ENCODE peak calls at places on chromosomes 6 and 20, in seven cellular contexts. J is body of pancreas, W is OCI-LY7, O is cardiac muscle cell, X is hepatocyte, M is IMR-90, Q is brain microvascular endothelial cell. A is an unnamed sample.
A peak's percentile ranks its signal among the peaks of the same experiment; 100 is the strongest.

GRCh38 chr6:152502421-152503188 is 134.6 kb downstream of the SYNE1 start:
- DNase-seq in J (no peak), M (peak; percentile 13), O (no peak), X (no peak), Q (no peak), W (no peak), A (peak; percentile 41)

GRCh38 chr6:11637266-11637665 is 99.7 kb downstream of the TMEM170B start:
- DNase-seq in J (peak; percentile 50), O (no peak), Q (no peak), W (no peak), M (no peak), X (no peak), A (no peak)

GRCh38 chr6:89928604-89929003 is 34.3 kb downstream of the GJA10 start:
- DNase-seq in W (no peak), J (no peak), Q (no peak), X (no peak), O (no peak), M (peak; percentile 63), A (peak; percentile 38)

GRCh38 chr6:3743541-3743940 is 8.0 kb downstream of the PXDC1 start:
- DNase-seq in X (no peak), J (no peak), M (no peak), W (no peak), O (no peak), Q (no peak), A (no peak)

GRCh38 chr20:47311211-47311610 is 45.3 kb downstream of the ZMYND8 start:
- DNase-seq in W (no peak), X (no peak), Q (no peak), M (no peak), O (no peak), J (no peak), A (no peak)

GRCh38 chr20:33910529-33911327 is 83.0 kb upstream of the RALY start:
- DNase-seq in W (peak; percentile 66), O (no peak), Q (no peak), X (no peak), M (no peak), J (no peak), A (no peak)

GRCh38 chr20:25063981-25064380 is 6.0 kb upstream of the ACSS1 start:
- DNase-seq in Q (no peak), O (no peak), M (no peak), W (no peak), X (no peak), J (no peak), A (no peak)

GRCh38 chr20:1005452-1006027 is 3.4 kb upstream of the RSPO4 start:
- DNase-seq in X (peak; percentile 67), M (peak; percentile 24), J (peak; percentile 27), Q (peak; percentile 30), O (peak; percentile 76), W (peak; percentile 60), A (peak; percentile 66)

GRCh38 chr6:3621411-3621810 is 130.1 kb downstream of the PXDC1 start:
- DNase-seq in X (no peak), O (no peak), Q (no peak), J (no peak), M (no peak), W (no peak), A (no peak)

GRCh38 chr6:140050232-140050995 is 676.0 kb upstream of the CITED2 start:
- DNase-seq in X (peak; percentile 40), O (no peak), Q (peak; percentile 79), M (peak; percentile 72), J (no peak), W (no peak), A (no peak)

GRCh38 chr6:57248311-57248895 is 26.3 kb upstream of the RAB23 start:
- DNase-seq in J (no peak), W (no peak), M (no peak), X (no peak), O (no peak), Q (no peak), A (no peak)

GRCh38 chr6:6599468-6599873 is 11.0 kb downstream of the LY86 start:
- DNase-seq in W (no peak), O (no peak), X (no peak), J (no peak), M (no peak), Q (no peak), A (no peak)

GRCh38 chr6:112912351-112913101 is 565.4 kb downstream of the RFPL4B start:
- DNase-seq in Q (no peak), J (no peak), W (no peak), O (no peak), X (peak; percentile 4), M (peak; percentile 41), A (no peak)

GRCh38 chr6:43269273-43270007 is 26.2 kb downstream of the TTBK1 start:
- DNase-seq in O (no peak), J (peak; percentile 43), X (peak; percentile 68), M (no peak), W (peak; percentile 45), Q (no peak), A (no peak)

GRCh38 chr6:33621396-33622388 is 570 bp downstream of the ITPR3 start:
- DNase-seq in M (no peak), Q (no peak), J (peak; percentile 59), X (peak; percentile 60), O (no peak), W (peak; percentile 74), A (peak; percentile 33)

GRCh38 chr20:33209789-33210188 is 7.4 kb upstream of the BPIFA3 start:
- DNase-seq in M (peak; percentile 52), X (peak; percentile 94), J (peak; percentile 75), W (peak; percentile 29), O (peak; percentile 93), Q (peak; percentile 11), A (peak; percentile 41)

GRCh38 chr20:60065741-60066437 is 107.7 kb downstream of the CDH26 start:
- DNase-seq in O (no peak), Q (no peak), M (no peak), X (no peak), J (no peak), W (no peak), A (no peak)

DNA sequence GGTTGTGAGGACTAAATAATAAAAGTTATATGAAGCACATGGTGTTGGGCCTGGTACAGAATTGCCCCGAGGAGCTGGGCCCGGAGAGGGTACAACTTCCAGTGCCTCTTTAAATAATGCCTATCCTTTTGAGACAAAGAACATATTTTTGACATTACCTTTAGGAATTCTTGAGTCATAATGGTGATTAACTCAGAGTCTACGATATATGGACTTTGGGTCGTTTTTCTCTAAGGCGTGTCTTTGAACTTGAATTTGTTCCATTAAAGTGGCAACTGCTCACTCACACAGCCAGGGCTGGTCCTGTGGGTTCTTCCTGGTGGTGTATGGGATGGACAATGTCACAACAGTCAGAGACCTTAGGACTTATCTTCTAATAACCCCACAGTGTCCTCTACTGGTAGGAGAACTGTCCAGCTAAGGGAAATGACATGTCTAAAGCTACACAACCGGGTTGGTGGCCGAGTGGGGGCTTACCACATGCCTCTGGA is 106.5 kb downstream of the CDC5L start:
- DNase-seq in M (peak; percentile 76), W (no peak), X (peak; percentile 63), Q (peak; percentile 46), O (no peak), J (no peak), A (peak; percentile 92)
- TF ChIP-seq CTCF in M (peak; percentile 24), W (peak; percentile 28), X (peak; percentile 15), Q (peak; percentile 53), O (peak; percentile 32), J (no peak), A (peak; percentile 29)

GRCh38 chr6:37131960-37132253 is 38.0 kb upstream of the PIM1 start:
- DNase-seq in X (no peak), Q (no peak), O (no peak), W (no peak), M (no peak), J (no peak), A (no peak)
- H3K4me3 ChIP-seq in X (no peak overlapping the region), Q (no peak overlapping the region), O (no peak overlapping the region), W (no peak overlapping the region), M (no peak overlapping the region), J (no peak overlapping the region), A (no peak overlapping the region)

DNA sequence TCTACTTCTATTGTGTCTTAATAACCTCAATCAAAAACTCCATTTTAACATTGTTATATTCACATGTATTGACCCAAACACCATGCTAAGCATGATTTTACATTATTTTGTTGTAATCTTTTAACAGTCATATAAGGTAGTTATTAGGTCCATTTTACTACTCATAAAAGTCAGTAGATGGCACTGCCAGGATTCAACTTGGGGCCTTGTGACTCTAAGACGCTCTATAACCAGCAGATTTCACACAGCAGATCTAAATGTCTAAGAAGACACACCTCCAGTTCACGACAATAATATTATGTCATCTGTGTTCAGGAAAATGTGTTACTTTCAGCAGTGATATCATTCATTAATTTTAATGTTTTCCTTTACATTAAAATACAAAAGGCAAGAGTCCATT is 88.0 kb downstream of the FRK start:
- DNase-seq in Q (no peak), O (no peak), X (no peak), W (no peak), M (no peak), J (no peak), A (no peak)
- TF ChIP-seq CTCF in Q (no peak), O (no peak), X (no peak), W (peak; percentile 25), M (no peak), J (no peak), A (no peak)

GRCh38 chr6:134174790-134175531 is 122.5 kb upstream of the SLC2A12 start:
- DNase-seq in M (peak; percentile 86), Q (peak; percentile 84), W (peak; percentile 93), X (peak; percentile 97), O (peak; percentile 96), J (peak; percentile 95), A (peak; percentile 58)

GRCh38 chr6:134177236-134177635 is 124.8 kb upstream of the SLC2A12 start:
- DNase-seq in Q (no peak), W (no peak), X (no peak), O (no peak), J (no peak), M (no peak), A (no peak)

GRCh38 chr6:134175532-134176282 is 123.3 kb upstream of the SLC2A12 start:
- DNase-seq in O (peak; percentile 69), W (no peak), Q (peak; percentile 77), J (peak; percentile 87), X (peak; percentile 79), M (peak; percentile 78), A (peak; percentile 51)

GRCh38 chr6:134177753-134178229 is 125.4 kb upstream of the SLC2A12 start:
- DNase-seq in X (peak; percentile 48), W (no peak), Q (peak; percentile 60), J (no peak), M (peak; percentile 69), O (no peak), A (no peak)

DNA sequence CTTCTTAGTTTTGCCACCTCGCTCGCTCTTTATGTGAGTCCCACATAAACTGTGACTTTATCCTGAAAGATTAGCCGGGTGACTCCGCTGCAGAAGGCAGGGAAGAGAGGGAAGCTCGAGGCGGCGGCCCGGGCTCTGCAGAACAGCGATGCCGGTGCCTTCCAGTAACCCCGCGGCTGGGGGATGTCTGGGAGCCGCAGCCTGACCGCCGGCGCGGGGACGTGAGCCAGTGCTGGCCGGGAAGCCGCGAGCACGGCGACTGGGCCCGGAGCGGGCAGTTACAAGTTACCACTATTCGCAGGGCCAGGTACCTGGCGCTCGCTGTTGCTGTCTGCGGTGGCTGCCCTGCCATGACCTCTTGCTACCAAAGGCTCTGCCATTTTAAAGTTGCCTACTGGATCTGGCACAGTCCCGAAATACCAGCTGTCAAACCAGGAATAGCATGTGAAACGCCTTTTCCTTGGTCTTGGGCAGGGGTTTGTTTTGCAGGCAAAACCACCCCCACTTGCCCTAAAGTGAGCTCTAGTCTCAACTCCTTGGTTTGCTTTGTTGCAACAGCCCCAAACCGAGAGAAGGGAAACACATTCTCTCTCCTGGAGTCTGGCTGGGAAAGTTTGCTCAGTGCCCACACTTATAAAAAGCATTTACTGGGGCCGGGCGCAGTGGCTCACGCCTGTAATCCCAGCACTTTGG is 124.0 kb upstream of the SLC2A12 start:
- DNase-seq in J (peak; percentile 68), X (peak; percentile 63), O (peak; percentile 56), W (no peak), M (peak; percentile 37), Q (peak; percentile 49), A (no peak)
- H3K4me3 ChIP-seq in J (no peak overlapping the region), X (peak overlapping the region; percentile 86), O (peak overlapping the region; percentile 68), W (no peak overlapping the region), M (peak overlapping the region; percentile 62), Q (peak overlapping the region; percentile 78), A (no peak overlapping the region)

A was measured in bronchial epithelial cell.